ENCODE peak calls at places on chromosomes 7 and 10, in nine cellular contexts. One of them, this sample, is unnamed.
A peak's percentile ranks its signal among the peaks of the same experiment; 100 is the strongest.

GRCh38 chr10:74040200-74041126 is 42.5 kb downstream of the VCL start:
- ATAC-seq in CD4-positive, alpha-beta T cell: no peak
- ATAC-seq in right cardiac atrium: no peak
- ATAC-seq in activated T-cell treated with anti-CD3 and anti-CD28 coated beads, Interleukin-2, amount 50 U/mL, for 4 hours: no peak
- ATAC-seq in CD8-positive, alpha-beta T cell: no peak
- ATAC-seq in stimulated activated effector memory CD8-positive, alpha-beta T cell treated with anti-CD3 and anti-CD28 coated beads, Interleukin-12 subunit alpha, Interleukin-12 subunit beta, amount 100 ng/mL, for 72 hours: no peak
- ATAC-seq in foreskin keratinocyte: no peak
- ATAC-seq in heart left ventricle: no peak
- ATAC-seq in psoas muscle: no peak
- ATAC-seq in this sample: no peak

GRCh38 chr7:45065031-45065995 is 23.5 kb downstream of the NACAD start:
- ATAC-seq in heart left ventricle: no peak
- ATAC-seq in stimulated activated effector memory CD8-positive, alpha-beta T cell treated with anti-CD3 and anti-CD28 coated beads, Interleukin-12 subunit alpha, Interleukin-12 subunit beta, amount 100 ng/mL, for 72 hours: no peak
- ATAC-seq in psoas muscle: no peak
- ATAC-seq in CD8-positive, alpha-beta T cell: no peak
- ATAC-seq in CD4-positive, alpha-beta T cell: no peak
- ATAC-seq in right cardiac atrium: no peak
- ATAC-seq in foreskin keratinocyte: no peak
- ATAC-seq in activated T-cell treated with anti-CD3 and anti-CD28 coated beads, Interleukin-2, amount 50 U/mL, for 4 hours: peak; percentile 38
- ATAC-seq in this sample: no peak

GRCh38 chr7:18590744-18591340 is 95.3 kb downstream of the HDAC9 start:
- ATAC-seq in CD8-positive, alpha-beta T cell: no peak
- ATAC-seq in right cardiac atrium: peak; percentile 67
- ATAC-seq in foreskin keratinocyte: peak; percentile 59
- ATAC-seq in psoas muscle: no peak
- ATAC-seq in activated T-cell treated with anti-CD3 and anti-CD28 coated beads, Interleukin-2, amount 50 U/mL, for 4 hours: no peak
- ATAC-seq in CD4-positive, alpha-beta T cell: no peak
- ATAC-seq in heart left ventricle: no peak
- ATAC-seq in stimulated activated effector memory CD8-positive, alpha-beta T cell treated with anti-CD3 and anti-CD28 coated beads, Interleukin-12 subunit alpha, Interleukin-12 subunit beta, amount 100 ng/mL, for 72 hours: no peak
- ATAC-seq in this sample: peak; percentile 53

GRCh38 chr7:94452257-94452656 is 57.4 kb upstream of the CASD1 start:
- ATAC-seq in CD4-positive, alpha-beta T cell: no peak
- ATAC-seq in stimulated activated effector memory CD8-positive, alpha-beta T cell treated with anti-CD3 and anti-CD28 coated beads, Interleukin-12 subunit alpha, Interleukin-12 subunit beta, amount 100 ng/mL, for 72 hours: no peak
- ATAC-seq in heart left ventricle: peak; percentile 77
- ATAC-seq in CD8-positive, alpha-beta T cell: no peak
- ATAC-seq in activated T-cell treated with anti-CD3 and anti-CD28 coated beads, Interleukin-2, amount 50 U/mL, for 4 hours: no peak
- ATAC-seq in right cardiac atrium: no peak
- ATAC-seq in foreskin keratinocyte: no peak
- ATAC-seq in psoas muscle: peak; percentile 72
- ATAC-seq in this sample: no peak

GRCh38 chr7:155449008-155449879 is 8.7 kb upstream of the EN2 start:
- ATAC-seq in CD4-positive, alpha-beta T cell: no peak
- ATAC-seq in stimulated activated effector memory CD8-positive, alpha-beta T cell treated with anti-CD3 and anti-CD28 coated beads, Interleukin-12 subunit alpha, Interleukin-12 subunit beta, amount 100 ng/mL, for 72 hours: no peak
- ATAC-seq in activated T-cell treated with anti-CD3 and anti-CD28 coated beads, Interleukin-2, amount 50 U/mL, for 4 hours: no peak
- ATAC-seq in right cardiac atrium: no peak
- ATAC-seq in psoas muscle: no peak
- ATAC-seq in foreskin keratinocyte: no peak
- ATAC-seq in CD8-positive, alpha-beta T cell: no peak
- ATAC-seq in heart left ventricle: no peak
- ATAC-seq in this sample: no peak

GRCh38 chr7:23357190-23358093 is 58.3 kb downstream of the MALSU1 start:
- ATAC-seq in psoas muscle: no peak
- ATAC-seq in foreskin keratinocyte: peak; percentile 94
- ATAC-seq in activated T-cell treated with anti-CD3 and anti-CD28 coated beads, Interleukin-2, amount 50 U/mL, for 4 hours: peak; percentile 42
- ATAC-seq in CD8-positive, alpha-beta T cell: peak; percentile 36
- ATAC-seq in stimulated activated effector memory CD8-positive, alpha-beta T cell treated with anti-CD3 and anti-CD28 coated beads, Interleukin-12 subunit alpha, Interleukin-12 subunit beta, amount 100 ng/mL, for 72 hours: peak; percentile 35
- ATAC-seq in CD4-positive, alpha-beta T cell: peak; percentile 43
- ATAC-seq in right cardiac atrium: no peak
- ATAC-seq in heart left ventricle: no peak
- ATAC-seq in this sample: no peak

GRCh38 chr10:84424731-84425165 is 96.4 kb downstream of the CCSER2 start:
- ATAC-seq in heart left ventricle: peak; percentile 99
- ATAC-seq in foreskin keratinocyte: peak; percentile 99
- ATAC-seq in right cardiac atrium: peak; percentile 100
- ATAC-seq in activated T-cell treated with anti-CD3 and anti-CD28 coated beads, Interleukin-2, amount 50 U/mL, for 4 hours: peak; percentile 62
- ATAC-seq in CD8-positive, alpha-beta T cell: peak; percentile 80
- ATAC-seq in stimulated activated effector memory CD8-positive, alpha-beta T cell treated with anti-CD3 and anti-CD28 coated beads, Interleukin-12 subunit alpha, Interleukin-12 subunit beta, amount 100 ng/mL, for 72 hours: peak; percentile 78
- ATAC-seq in psoas muscle: peak; percentile 99
- ATAC-seq in CD4-positive, alpha-beta T cell: peak; percentile 78
- ATAC-seq in this sample: peak; percentile 99

GRCh38 chr7:115005942-115006341 is 84.0 kb downstream of the MDFIC start:
- ATAC-seq in right cardiac atrium: no peak
- ATAC-seq in CD4-positive, alpha-beta T cell: no peak
- ATAC-seq in foreskin keratinocyte: no peak
- ATAC-seq in CD8-positive, alpha-beta T cell: no peak
- ATAC-seq in activated T-cell treated with anti-CD3 and anti-CD28 coated beads, Interleukin-2, amount 50 U/mL, for 4 hours: peak; percentile 24
- ATAC-seq in heart left ventricle: no peak
- ATAC-seq in psoas muscle: no peak
- ATAC-seq in stimulated activated effector memory CD8-positive, alpha-beta T cell treated with anti-CD3 and anti-CD28 coated beads, Interleukin-12 subunit alpha, Interleukin-12 subunit beta, amount 100 ng/mL, for 72 hours: no peak
- ATAC-seq in this sample: no peak

GRCh38 chr7:135211179-135211945 is at the start of gene WDR91:
- ATAC-seq in psoas muscle: peak; percentile 98
- ATAC-seq in foreskin keratinocyte: peak; percentile 91
- ATAC-seq in activated T-cell treated with anti-CD3 and anti-CD28 coated beads, Interleukin-2, amount 50 U/mL, for 4 hours: peak; percentile 93
- ATAC-seq in CD8-positive, alpha-beta T cell: peak; percentile 93
- ATAC-seq in CD4-positive, alpha-beta T cell: peak; percentile 91
- ATAC-seq in right cardiac atrium: peak; percentile 99
- ATAC-seq in heart left ventricle: peak; percentile 95
- ATAC-seq in stimulated activated effector memory CD8-positive, alpha-beta T cell treated with anti-CD3 and anti-CD28 coated beads, Interleukin-12 subunit alpha, Interleukin-12 subunit beta, amount 100 ng/mL, for 72 hours: peak; percentile 92
- ATAC-seq in this sample: peak; percentile 95

GRCh38 chr7:24933298-24933697 is 46.7 kb downstream of the OSBPL3 start:
- ATAC-seq in stimulated activated effector memory CD8-positive, alpha-beta T cell treated with anti-CD3 and anti-CD28 coated beads, Interleukin-12 subunit alpha, Interleukin-12 subunit beta, amount 100 ng/mL, for 72 hours: no peak
- ATAC-seq in psoas muscle: no peak
- ATAC-seq in activated T-cell treated with anti-CD3 and anti-CD28 coated beads, Interleukin-2, amount 50 U/mL, for 4 hours: no peak
- ATAC-seq in foreskin keratinocyte: no peak
- ATAC-seq in heart left ventricle: no peak
- ATAC-seq in CD8-positive, alpha-beta T cell: no peak
- ATAC-seq in CD4-positive, alpha-beta T cell: no peak
- ATAC-seq in right cardiac atrium: no peak
- ATAC-seq in this sample: no peak

GRCh38 chr10:61452655-61453641 is at the start of gene TMEM26:
- ATAC-seq in right cardiac atrium: peak; percentile 43
- ATAC-seq in activated T-cell treated with anti-CD3 and anti-CD28 coated beads, Interleukin-2, amount 50 U/mL, for 4 hours: no peak
- ATAC-seq in CD8-positive, alpha-beta T cell: no peak
- ATAC-seq in heart left ventricle: peak; percentile 55
- ATAC-seq in CD4-positive, alpha-beta T cell: no peak
- ATAC-seq in psoas muscle: no peak
- ATAC-seq in foreskin keratinocyte: peak; percentile 58
- ATAC-seq in stimulated activated effector memory CD8-positive, alpha-beta T cell treated with anti-CD3 and anti-CD28 coated beads, Interleukin-12 subunit alpha, Interleukin-12 subunit beta, amount 100 ng/mL, for 72 hours: peak; percentile 13
- ATAC-seq in this sample: peak; percentile 43

GRCh38 chr10:74320717-74321116 is 169.7 kb downstream of the ADK start:
- ATAC-seq in foreskin keratinocyte: no peak
- ATAC-seq in psoas muscle: no peak
- ATAC-seq in CD8-positive, alpha-beta T cell: no peak
- ATAC-seq in right cardiac atrium: no peak
- ATAC-seq in stimulated activated effector memory CD8-positive, alpha-beta T cell treated with anti-CD3 and anti-CD28 coated beads, Interleukin-12 subunit alpha, Interleukin-12 subunit beta, amount 100 ng/mL, for 72 hours: no peak
- ATAC-seq in heart left ventricle: no peak
- ATAC-seq in CD4-positive, alpha-beta T cell: no peak
- ATAC-seq in activated T-cell treated with anti-CD3 and anti-CD28 coated beads, Interleukin-2, amount 50 U/mL, for 4 hours: no peak
- ATAC-seq in this sample: no peak

GRCh38 chr10:6423004-6423403 is 157.1 kb downstream of the PRKCQ start:
- ATAC-seq in stimulated activated effector memory CD8-positive, alpha-beta T cell treated with anti-CD3 and anti-CD28 coated beads, Interleukin-12 subunit alpha, Interleukin-12 subunit beta, amount 100 ng/mL, for 72 hours: peak; percentile 96
- ATAC-seq in heart left ventricle: no peak
- ATAC-seq in activated T-cell treated with anti-CD3 and anti-CD28 coated beads, Interleukin-2, amount 50 U/mL, for 4 hours: peak; percentile 90
- ATAC-seq in CD4-positive, alpha-beta T cell: no peak
- ATAC-seq in psoas muscle: peak; percentile 66
- ATAC-seq in right cardiac atrium: no peak
- ATAC-seq in CD8-positive, alpha-beta T cell: no peak
- ATAC-seq in foreskin keratinocyte: peak; percentile 100
- ATAC-seq in this sample: no peak

GRCh38 chr10:110007171-110007700 is 548 bp upstream of the ADD3 start:
- ATAC-seq in heart left ventricle: peak; percentile 19
- ATAC-seq in psoas muscle: peak; percentile 56
- ATAC-seq in activated T-cell treated with anti-CD3 and anti-CD28 coated beads, Interleukin-2, amount 50 U/mL, for 4 hours: peak; percentile 18
- ATAC-seq in CD4-positive, alpha-beta T cell: no peak
- ATAC-seq in right cardiac atrium: peak; percentile 61
- ATAC-seq in stimulated activated effector memory CD8-positive, alpha-beta T cell treated with anti-CD3 and anti-CD28 coated beads, Interleukin-12 subunit alpha, Interleukin-12 subunit beta, amount 100 ng/mL, for 72 hours: peak; percentile 54
- ATAC-seq in foreskin keratinocyte: peak; percentile 58
- ATAC-seq in CD8-positive, alpha-beta T cell: peak; percentile 2
- ATAC-seq in this sample: peak; percentile 43

GRCh38 chr7:87318741-87319140 is 26.7 kb upstream of the CROT start:
- ATAC-seq in CD8-positive, alpha-beta T cell: no peak
- ATAC-seq in psoas muscle: no peak
- ATAC-seq in activated T-cell treated with anti-CD3 and anti-CD28 coated beads, Interleukin-2, amount 50 U/mL, for 4 hours: no peak
- ATAC-seq in foreskin keratinocyte: no peak
- ATAC-seq in CD4-positive, alpha-beta T cell: no peak
- ATAC-seq in right cardiac atrium: peak; percentile 21
- ATAC-seq in heart left ventricle: no peak
- ATAC-seq in stimulated activated effector memory CD8-positive, alpha-beta T cell treated with anti-CD3 and anti-CD28 coated beads, Interleukin-12 subunit alpha, Interleukin-12 subunit beta, amount 100 ng/mL, for 72 hours: peak; percentile 50
- ATAC-seq in this sample: no peak

GRCh38 chr10:91652364-91652763 is 19.5 kb upstream of the PPP1R3C start:
- ATAC-seq in right cardiac atrium: peak; percentile 94
- ATAC-seq in activated T-cell treated with anti-CD3 and anti-CD28 coated beads, Interleukin-2, amount 50 U/mL, for 4 hours: no peak
- ATAC-seq in psoas muscle: no peak
- ATAC-seq in foreskin keratinocyte: peak; percentile 82
- ATAC-seq in stimulated activated effector memory CD8-positive, alpha-beta T cell treated with anti-CD3 and anti-CD28 coated beads, Interleukin-12 subunit alpha, Interleukin-12 subunit beta, amount 100 ng/mL, for 72 hours: no peak
- ATAC-seq in CD8-positive, alpha-beta T cell: no peak
- ATAC-seq in CD4-positive, alpha-beta T cell: no peak
- ATAC-seq in heart left ventricle: peak; percentile 80
- ATAC-seq in this sample: no peak

GRCh38 chr10:132971448-132972148 is 29.2 kb upstream of the CFAP46 start:
- ATAC-seq in activated T-cell treated with anti-CD3 and anti-CD28 coated beads, Interleukin-2, amount 50 U/mL, for 4 hours: no peak
- ATAC-seq in foreskin keratinocyte: no peak
- ATAC-seq in CD4-positive, alpha-beta T cell: no peak
- ATAC-seq in stimulated activated effector memory CD8-positive, alpha-beta T cell treated with anti-CD3 and anti-CD28 coated beads, Interleukin-12 subunit alpha, Interleukin-12 subunit beta, amount 100 ng/mL, for 72 hours: no peak
- ATAC-seq in psoas muscle: no peak
- ATAC-seq in heart left ventricle: no peak
- ATAC-seq in right cardiac atrium: no peak
- ATAC-seq in CD8-positive, alpha-beta T cell: no peak
- ATAC-seq in this sample: no peak

GRCh38 chr10:106577266-106577665 is 587.2 kb downstream of the SORCS1 start:
- ATAC-seq in CD4-positive, alpha-beta T cell: no peak
- ATAC-seq in psoas muscle: no peak
- ATAC-seq in activated T-cell treated with anti-CD3 and anti-CD28 coated beads, Interleukin-2, amount 50 U/mL, for 4 hours: no peak
- ATAC-seq in CD8-positive, alpha-beta T cell: no peak
- ATAC-seq in foreskin keratinocyte: peak; percentile 96
- ATAC-seq in right cardiac atrium: no peak
- ATAC-seq in stimulated activated effector memory CD8-positive, alpha-beta T cell treated with anti-CD3 and anti-CD28 coated beads, Interleukin-12 subunit alpha, Interleukin-12 subunit beta, amount 100 ng/mL, for 72 hours: no peak
- ATAC-seq in heart left ventricle: no peak
- ATAC-seq in this sample: no peak

GRCh38 chr10:132942101-132942739 is at the start of gene CFAP46:
- ATAC-seq in psoas muscle: peak; percentile 54
- ATAC-seq in heart left ventricle: no peak
- ATAC-seq in activated T-cell treated with anti-CD3 and anti-CD28 coated beads, Interleukin-2, amount 50 U/mL, for 4 hours: peak; percentile 10
- ATAC-seq in CD4-positive, alpha-beta T cell: no peak
- ATAC-seq in foreskin keratinocyte: peak; percentile 62
- ATAC-seq in CD8-positive, alpha-beta T cell: no peak
- ATAC-seq in right cardiac atrium: peak; percentile 82
- ATAC-seq in stimulated activated effector memory CD8-positive, alpha-beta T cell treated with anti-CD3 and anti-CD28 coated beads, Interleukin-12 subunit alpha, Interleukin-12 subunit beta, amount 100 ng/mL, for 72 hours: peak; percentile 6
- ATAC-seq in this sample: peak; percentile 39

GRCh38 chr7:142279616-142280015 is 21.8 kb upstream of the PRSS58 start:
- ATAC-seq in CD8-positive, alpha-beta T cell: no peak
- ATAC-seq in foreskin keratinocyte: no peak
- ATAC-seq in psoas muscle: no peak
- ATAC-seq in right cardiac atrium: no peak
- ATAC-seq in CD4-positive, alpha-beta T cell: no peak
- ATAC-seq in activated T-cell treated with anti-CD3 and anti-CD28 coated beads, Interleukin-2, amount 50 U/mL, for 4 hours: no peak
- ATAC-seq in stimulated activated effector memory CD8-positive, alpha-beta T cell treated with anti-CD3 and anti-CD28 coated beads, Interleukin-12 subunit alpha, Interleukin-12 subunit beta, amount 100 ng/mL, for 72 hours: no peak
- ATAC-seq in heart left ventricle: no peak
- ATAC-seq in this sample: no peak

GRCh38 chr10:47276576-47277351 is 23.2 kb upstream of the GDF10 start:
- ATAC-seq in psoas muscle: no peak
- ATAC-seq in CD4-positive, alpha-beta T cell: no peak
- ATAC-seq in stimulated activated effector memory CD8-positive, alpha-beta T cell treated with anti-CD3 and anti-CD28 coated beads, Interleukin-12 subunit alpha, Interleukin-12 subunit beta, amount 100 ng/mL, for 72 hours: no peak
- ATAC-seq in heart left ventricle: no peak
- ATAC-seq in CD8-positive, alpha-beta T cell: no peak
- ATAC-seq in activated T-cell treated with anti-CD3 and anti-CD28 coated beads, Interleukin-2, amount 50 U/mL, for 4 hours: no peak
- ATAC-seq in right cardiac atrium: peak; percentile 59
- ATAC-seq in foreskin keratinocyte: no peak
- ATAC-seq in this sample: no peak

GRCh38 chr10:16847644-16848043 is 30.4 kb upstream of the RSU1 start:
- ATAC-seq in right cardiac atrium: no peak
- ATAC-seq in psoas muscle: no peak
- ATAC-seq in activated T-cell treated with anti-CD3 and anti-CD28 coated beads, Interleukin-2, amount 50 U/mL, for 4 hours: no peak
- ATAC-seq in CD4-positive, alpha-beta T cell: no peak
- ATAC-seq in stimulated activated effector memory CD8-positive, alpha-beta T cell treated with anti-CD3 and anti-CD28 coated beads, Interleukin-12 subunit alpha, Interleukin-12 subunit beta, amount 100 ng/mL, for 72 hours: no peak
- ATAC-seq in CD8-positive, alpha-beta T cell: no peak
- ATAC-seq in heart left ventricle: no peak
- ATAC-seq in foreskin keratinocyte: no peak
- ATAC-seq in this sample: no peak

GRCh38 chr7:21945374-21946227 is at the start of gene CDCA7L:
- ATAC-seq in CD8-positive, alpha-beta T cell: peak; percentile 80
- ATAC-seq in right cardiac atrium: peak; percentile 97
- ATAC-seq in activated T-cell treated with anti-CD3 and anti-CD28 coated beads, Interleukin-2, amount 50 U/mL, for 4 hours: peak; percentile 91
- ATAC-seq in stimulated activated effector memory CD8-positive, alpha-beta T cell treated with anti-CD3 and anti-CD28 coated beads, Interleukin-12 subunit alpha, Interleukin-12 subunit beta, amount 100 ng/mL, for 72 hours: peak; percentile 89
- ATAC-seq in CD4-positive, alpha-beta T cell: peak; percentile 79
- ATAC-seq in foreskin keratinocyte: peak; percentile 85
- ATAC-seq in psoas muscle: peak; percentile 89
- ATAC-seq in heart left ventricle: peak; percentile 83
- ATAC-seq in this sample: peak; percentile 91

GRCh38 chr7:121519548-121520521 is 123.7 kb upstream of the FAM3C start:
- ATAC-seq in stimulated activated effector memory CD8-positive, alpha-beta T cell treated with anti-CD3 and anti-CD28 coated beads, Interleukin-12 subunit alpha, Interleukin-12 subunit beta, amount 100 ng/mL, for 72 hours: peak; percentile 78
- ATAC-seq in CD8-positive, alpha-beta T cell: no peak
- ATAC-seq in psoas muscle: no peak
- ATAC-seq in right cardiac atrium: peak; percentile 80
- ATAC-seq in foreskin keratinocyte: peak; percentile 67
- ATAC-seq in CD4-positive, alpha-beta T cell: no peak
- ATAC-seq in activated T-cell treated with anti-CD3 and anti-CD28 coated beads, Interleukin-2, amount 50 U/mL, for 4 hours: no peak
- ATAC-seq in heart left ventricle: peak; percentile 61
- ATAC-seq in this sample: peak; percentile 56

GRCh38 chr10:92901819-92902234 is 53.5 kb downstream of the EXOC6 start:
- ATAC-seq in CD8-positive, alpha-beta T cell: peak; percentile 84
- ATAC-seq in psoas muscle: no peak
- ATAC-seq in stimulated activated effector memory CD8-positive, alpha-beta T cell treated with anti-CD3 and anti-CD28 coated beads, Interleukin-12 subunit alpha, Interleukin-12 subunit beta, amount 100 ng/mL, for 72 hours: peak; percentile 63
- ATAC-seq in CD4-positive, alpha-beta T cell: peak; percentile 91
- ATAC-seq in activated T-cell treated with anti-CD3 and anti-CD28 coated beads, Interleukin-2, amount 50 U/mL, for 4 hours: peak; percentile 41
- ATAC-seq in foreskin keratinocyte: no peak
- ATAC-seq in right cardiac atrium: no peak
- ATAC-seq in heart left ventricle: no peak
- ATAC-seq in this sample: no peak

GRCh38 chr7:1059200-1060091 is 15.1 kb downstream of the GPR146 start:
- ATAC-seq in activated T-cell treated with anti-CD3 and anti-CD28 coated beads, Interleukin-2, amount 50 U/mL, for 4 hours: peak; percentile 58
- ATAC-seq in psoas muscle: no peak
- ATAC-seq in stimulated activated effector memory CD8-positive, alpha-beta T cell treated with anti-CD3 and anti-CD28 coated beads, Interleukin-12 subunit alpha, Interleukin-12 subunit beta, amount 100 ng/mL, for 72 hours: peak; percentile 42
- ATAC-seq in CD4-positive, alpha-beta T cell: peak; percentile 45
- ATAC-seq in right cardiac atrium: peak; percentile 72
- ATAC-seq in foreskin keratinocyte: peak; percentile 66
- ATAC-seq in heart left ventricle: peak; percentile 4
- ATAC-seq in CD8-positive, alpha-beta T cell: peak; percentile 45
- ATAC-seq in this sample: peak; percentile 32

GRCh38 chr7:22801907-22802306 is 20.7 kb downstream of the TOMM7 start:
- ATAC-seq in CD8-positive, alpha-beta T cell: no peak
- ATAC-seq in right cardiac atrium: no peak
- ATAC-seq in CD4-positive, alpha-beta T cell: no peak
- ATAC-seq in heart left ventricle: no peak
- ATAC-seq in activated T-cell treated with anti-CD3 and anti-CD28 coated beads, Interleukin-2, amount 50 U/mL, for 4 hours: no peak
- ATAC-seq in psoas muscle: no peak
- ATAC-seq in foreskin keratinocyte: no peak
- ATAC-seq in stimulated activated effector memory CD8-positive, alpha-beta T cell treated with anti-CD3 and anti-CD28 coated beads, Interleukin-12 subunit alpha, Interleukin-12 subunit beta, amount 100 ng/mL, for 72 hours: no peak
- ATAC-seq in this sample: no peak

GRCh38 chr10:67650558-67650957 is 45.4 kb downstream of the CTNNA3 start:
- ATAC-seq in activated T-cell treated with anti-CD3 and anti-CD28 coated beads, Interleukin-2, amount 50 U/mL, for 4 hours: no peak
- ATAC-seq in CD4-positive, alpha-beta T cell: no peak
- ATAC-seq in CD8-positive, alpha-beta T cell: no peak
- ATAC-seq in psoas muscle: peak; percentile 81
- ATAC-seq in right cardiac atrium: no peak
- ATAC-seq in stimulated activated effector memory CD8-positive, alpha-beta T cell treated with anti-CD3 and anti-CD28 coated beads, Interleukin-12 subunit alpha, Interleukin-12 subunit beta, amount 100 ng/mL, for 72 hours: no peak
- ATAC-seq in heart left ventricle: no peak
- ATAC-seq in foreskin keratinocyte: no peak
- ATAC-seq in this sample: no peak

GRCh38 chr7:112067609-112068540 is 138.3 kb downstream of the DOCK4 start:
- ATAC-seq in foreskin keratinocyte: peak; percentile 56
- ATAC-seq in psoas muscle: no peak
- ATAC-seq in CD8-positive, alpha-beta T cell: no peak
- ATAC-seq in CD4-positive, alpha-beta T cell: no peak
- ATAC-seq in stimulated activated effector memory CD8-positive, alpha-beta T cell treated with anti-CD3 and anti-CD28 coated beads, Interleukin-12 subunit alpha, Interleukin-12 subunit beta, amount 100 ng/mL, for 72 hours: no peak
- ATAC-seq in right cardiac atrium: no peak
- ATAC-seq in activated T-cell treated with anti-CD3 and anti-CD28 coated beads, Interleukin-2, amount 50 U/mL, for 4 hours: no peak
- ATAC-seq in heart left ventricle: no peak
- ATAC-seq in this sample: no peak

GRCh38 chr7:22865607-22865970 is 42.9 kb upstream of the TOMM7 start:
- ATAC-seq in stimulated activated effector memory CD8-positive, alpha-beta T cell treated with anti-CD3 and anti-CD28 coated beads, Interleukin-12 subunit alpha, Interleukin-12 subunit beta, amount 100 ng/mL, for 72 hours: no peak
- ATAC-seq in CD8-positive, alpha-beta T cell: no peak
- ATAC-seq in CD4-positive, alpha-beta T cell: no peak
- ATAC-seq in psoas muscle: peak; percentile 39
- ATAC-seq in activated T-cell treated with anti-CD3 and anti-CD28 coated beads, Interleukin-2, amount 50 U/mL, for 4 hours: no peak
- ATAC-seq in foreskin keratinocyte: no peak
- ATAC-seq in right cardiac atrium: no peak
- ATAC-seq in heart left ventricle: no peak
- ATAC-seq in this sample: no peak

This sample was measured in gastroesophageal sphincter.